ENCODE peak calls at places on chromosomes 5 and 9, in nine cellular contexts. N is fibroblast of lung, F is foreskin fibroblast, Y is PC-3, K is fibroblast of mammary gland, G is heart left ventricle, I is tibial nerve, S is GM23248, W is fibroblast of pulmonary artery. E is an unnamed sample.

GRCh38 chr5:15571618-15572017 is 71.6 kb downstream of the FBXL7 start:
- DNase-seq in N (no peak), F (no peak), Y (no peak), K (no peak), G (no peak), I (no peak), S (no peak), W (no peak), E (no peak)

GRCh38 chr5:31937226-31937625 is 236.9 kb downstream of the GOLPH3 start:
- DNase-seq in N (no peak), F (no peak), Y (no peak), K (no peak), G (no peak), I (no peak), S (no peak), W (no peak), E (peak; percentile 7)

GRCh38 chr5:163190283-163190682 is 247.1 kb upstream of the CCNG1 start:
- DNase-seq in N (no peak), F (no peak), Y (no peak), K (no peak), G (no peak), I (no peak), S (no peak), W (no peak), E (no peak)

GRCh38 chr5:32109236-32109635 is 64.9 kb downstream of the GOLPH3 start:
- DNase-seq in N (peak; percentile 25), F (peak; percentile 50), Y (no peak), K (peak; percentile 77), G (no peak), I (no peak), S (peak; percentile 92), W (peak; percentile 36), E (peak; percentile 77)

GRCh38 chr5:38468202-38468656 is 88.2 kb downstream of the LIFR start:
- DNase-seq in N (peak; percentile 98), F (peak; percentile 92), Y (peak; percentile 98), K (peak; percentile 97), G (peak; percentile 57), I (peak; percentile 47), S (peak; percentile 97), W (peak; percentile 90), E (peak; percentile 93)

GRCh38 chr5:35811108-35811741 is 45.5 kb upstream of the IL7R start:
- DNase-seq in N (peak; percentile 53), F (no peak), Y (peak; percentile 81), K (no peak), G (no peak), I (no peak), S (peak; percentile 13), W (no peak), E (no peak)

GRCh38 chr9:73179594-73179993 is 27.9 kb downstream of the ANXA1 start:
- DNase-seq in N (peak; percentile 80), F (peak; percentile 70), Y (peak; percentile 94), K (peak; percentile 79), G (no peak), I (no peak), S (peak; percentile 58), W (no peak), E (peak; percentile 82)

GRCh38 chr5:101943784-101944183 is 352.3 kb downstream of the SLCO4C1 start:
- DNase-seq in N (peak; percentile 6), F (no peak), Y (peak; percentile 38), K (no peak), G (no peak), I (no peak), S (no peak), W (no peak), E (peak; percentile 41)

GRCh38 chr5:14492341-14492964 is 89.1 kb upstream of the OTULINL start:
- DNase-seq in N (no peak), F (no peak), Y (no peak), K (no peak), G (peak; percentile 52), I (no peak), S (no peak), W (no peak), E (no peak)

GRCh38 chr9:130433168-130433946 is 11.4 kb upstream of the ASS1 start:
- DNase-seq in N (peak; percentile 62), F (peak; percentile 81), Y (peak; percentile 39), K (no peak), G (peak; percentile 63), I (no peak), S (peak; percentile 82), W (peak; percentile 49), E (peak; percentile 44)

GRCh38 chr9:35919212-35920003 is 10.1 kb downstream of the SPAAR start:
- DNase-seq in N (peak; percentile 19), F (no peak), Y (no peak), K (no peak), G (no peak), I (no peak), S (no peak), W (no peak), E (no peak)

GRCh38 chr9:135705376-135705775 is 3.4 kb downstream of the KCNT1 start:
- DNase-seq in N (no peak), F (no peak), Y (no peak), K (no peak), G (peak; percentile 35), I (no peak), S (no peak), W (no peak), E (no peak)

GRCh38 chr9:91837982-91838731 is 111.9 kb downstream of the ROR2 start:
- DNase-seq in N (peak; percentile 31), F (peak; percentile 47), Y (peak; percentile 89), K (peak; percentile 83), G (peak; percentile 78), I (no peak), S (peak; percentile 46), W (peak; percentile 72), E (peak; percentile 86)

GRCh38 chr5:157533011-157533481 is 42.5 kb downstream of the ADAM19 start:
- DNase-seq in N (peak; percentile 37), F (no peak), Y (no peak), K (no peak), G (peak; percentile 56), I (no peak), S (no peak), W (no peak), E (peak; percentile 34)

GRCh38 chr5:3394046-3394597 is 201.5 kb upstream of the IRX1 start:
- DNase-seq in N (no peak), F (no peak), Y (no peak), K (no peak), G (no peak), I (no peak), S (no peak), W (no peak), E (no peak)

GRCh38 chr9:115211413-115212204 is 93.7 kb upstream of the TNC start:
- DNase-seq in N (peak; percentile 95), F (peak; percentile 76), Y (no peak), K (peak; percentile 87), G (no peak), I (no peak), S (peak; percentile 63), W (no peak), E (peak; percentile 37)

GRCh38 chr5:147407094-147407681 is 102.7 kb downstream of the DPYSL3 start:
- DNase-seq in N (peak; percentile 93), F (no peak), Y (no peak), K (peak; percentile 25), G (no peak), I (no peak), S (peak; percentile 15), W (peak; percentile 81), E (no peak)

GRCh38 chr5:71887680-71888079 is 168.6 kb downstream of the CARTPT start:
- DNase-seq in N (peak; percentile 86), F (peak; percentile 84), Y (peak; percentile 64), K (peak; percentile 89), G (no peak), I (no peak), S (peak; percentile 89), W (peak; percentile 92), E (peak; percentile 85)

GRCh38 chr9:126614088-126614454 is 343 bp downstream of the LMX1B start:
- DNase-seq in N (no peak), F (no peak), Y (no peak), K (no peak), G (peak; percentile 29), I (no peak), S (no peak), W (no peak), E (no peak)
- H3K4me3 ChIP-seq in N (no peak overlapping the region), F (no peak overlapping the region), Y (no peak overlapping the region), K (no peak overlapping the region), G (no peak overlapping the region), I (no peak overlapping the region), S (no peak overlapping the region), W (no peak overlapping the region), E (no peak overlapping the region)

GRCh38 chr9:109497193-109498165 is 628 bp downstream of the PTPN3 start:
- DNase-seq in N (peak; percentile 21), F (peak; percentile 42), Y (peak; percentile 55), K (no peak), G (no peak), I (no peak), S (peak; percentile 54), W (no peak), E (peak; percentile 65)
- H3K4me3 ChIP-seq in N (no peak overlapping the region), F (peak overlapping the region; percentile 28), Y (peak overlapping the region; percentile 77), K (peak overlapping the region; percentile 49), G (peak overlapping the region; percentile 30), I (peak overlapping the region; percentile 22), S (peak overlapping the region; percentile 69), W (peak overlapping the region; percentile 51), E (peak overlapping the region; percentile 60)

GRCh38 chr9:88544245-88544644 is 9.3 kb downstream of the NXNL2 start:
- DNase-seq in N (no peak), F (no peak), Y (no peak), K (peak; percentile 37), G (peak; percentile 40), I (no peak), S (no peak), W (peak; percentile 75), E (no peak)
- H3K4me3 ChIP-seq in N (no peak overlapping the region), F (no peak overlapping the region), Y (no peak overlapping the region), K (no peak overlapping the region), G (no peak overlapping the region), I (no peak overlapping the region), S (no peak overlapping the region), W (no peak overlapping the region), E (no peak overlapping the region)

GRCh38 chr5:42813533-42813932 is 1.8 kb upstream of the SELENOP start:
- DNase-seq in N (no peak), F (no peak), Y (no peak), K (no peak), G (no peak), I (no peak), S (no peak), W (no peak), E (peak; percentile 29)

GRCh38 chr5:42811591-42812392 is at the start of gene SELENOP:
- DNase-seq in N (no peak), F (peak; percentile 34), Y (peak; percentile 51), K (peak; percentile 60), G (peak; percentile 56), I (peak; percentile 58), S (peak; percentile 19), W (peak; percentile 70), E (no peak)

GRCh38 chr5:42808888-42809611 is 2.6 kb downstream of the SELENOP start:
- DNase-seq in N (no peak), F (no peak), Y (no peak), K (no peak), G (no peak), I (no peak), S (no peak), W (no peak), E (no peak)

GRCh38 chr5:42810905-42811590 is 644 bp downstream of the SELENOP start:
- DNase-seq in N (no peak), F (peak; percentile 12), Y (no peak), K (peak; percentile 23), G (no peak), I (no peak), S (peak; percentile 10), W (peak; percentile 8), E (no peak)

DNA sequence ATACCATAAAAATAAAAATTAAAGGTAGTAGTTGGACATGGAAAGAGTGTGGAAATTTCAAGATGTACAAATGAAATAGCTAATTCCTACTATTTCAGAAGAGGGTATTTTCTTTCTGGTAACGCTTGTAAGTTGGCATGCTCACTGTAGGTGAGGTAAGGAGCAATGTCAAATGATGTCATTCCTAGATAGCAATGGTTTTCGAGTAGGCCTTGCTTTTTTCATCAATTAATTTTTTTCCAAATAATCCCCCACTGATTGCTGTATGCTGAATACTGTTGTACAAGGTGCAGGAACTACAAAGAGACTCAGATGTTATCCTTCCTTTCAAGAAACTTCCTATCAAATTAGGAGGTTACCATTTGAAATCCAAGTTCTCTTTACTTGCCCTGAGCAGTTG is 928 bp upstream of the SELENOP start:
- DNase-seq in N (no peak), F (no peak), Y (no peak), K (no peak), G (no peak), I (no peak), S (no peak), W (no peak), E (no peak)
- H3K4me3 ChIP-seq in N (no peak overlapping the region), F (no peak overlapping the region), Y (no peak overlapping the region), K (no peak overlapping the region), G (no peak overlapping the region), I (peak overlapping the region; percentile 51), S (no peak overlapping the region), W (no peak overlapping the region), E (no peak overlapping the region)

E was measured in epithelial cell of esophagus.